ENCODE peak calls at places on chromosomes 4 and X, in five cellular contexts. E is fibroblast of lung, L is adipocyte, T is SK-N-SH, G is GM12878. F is an unnamed sample.
A peak's percentile ranks its signal among the peaks of the same experiment; 100 is the strongest.

GRCh38 chr4:48752726-48753125 is 27.4 kb downstream of the FRYL start:
- DNase-seq in E (peak; percentile 18), T (no peak), G (no peak), L (no peak), F (no peak)

GRCh38 chr4:82801910-82802521 is 3.4 kb upstream of the SCD5 start:
- DNase-seq in T (peak; percentile 47), E (peak; percentile 59), L (peak; percentile 71), G (no peak), F (no peak)

GRCh38 chrX:119757646-119757978 is 776 bp upstream of the SOWAHD start:
- DNase-seq in L (no peak), E (no peak), G (no peak), T (no peak), F (no peak)

GRCh38 chr4:127188847-127189246 is 443.9 kb upstream of the INTU start:
- DNase-seq in G (no peak), L (no peak), E (peak; percentile 56), T (no peak), F (no peak)

GRCh38 chrX:149643496-149643895 is 11.9 kb upstream of the TMEM185A start:
- DNase-seq in G (no peak), T (no peak), E (no peak), L (no peak), F (no peak)

GRCh38 chrX:134971926-134972325 is 18.9 kb upstream of the SMIM10 start:
- DNase-seq in E (no peak), G (no peak), T (no peak), L (no peak), F (no peak)

GRCh38 chrX:8868070-8868795 is 67.0 kb upstream of the FAM9A start:
- DNase-seq in E (peak; percentile 89), T (no peak), G (no peak), L (no peak), F (no peak)

GRCh38 chr4:69881173-69881773 is 21.3 kb upstream of the SULT1E1 start:
- DNase-seq in G (no peak), E (peak; percentile 77), T (peak; percentile 10), L (peak; percentile 81), F (no peak)

GRCh38 chrX:118726887-118727685 is at the start of gene IL13RA1:
- DNase-seq in G (no peak), T (peak; percentile 84), L (peak; percentile 90), E (peak; percentile 76), F (peak; percentile 80)

GRCh38 chrX:63503541-63503940 is 152.4 kb upstream of the SPIN4 start:
- DNase-seq in L (peak; percentile 43), T (no peak), G (no peak), E (no peak), F (peak; percentile 70)

GRCh38 chrX:54064564-54064963 is 20.3 kb upstream of the PHF8 start:
- DNase-seq in E (no peak), T (no peak), G (no peak), L (no peak), F (no peak)

GRCh38 chr4:90824266-90825167 is 697.3 kb downstream of the CCSER1 start:
- DNase-seq in L (no peak), T (no peak), E (no peak), G (no peak), F (no peak)
- H3K9ac ChIP-seq in L (no peak overlapping the region), T (no peak overlapping the region), E (no peak overlapping the region), G (no peak overlapping the region), F (no peak overlapping the region)

GRCh38 chr4:39700500-39700899 is 2.6 kb downstream of the UBE2K start:
- DNase-seq in T (no peak), G (no peak), E (no peak), L (no peak), F (no peak)
- H3K9ac ChIP-seq in T (peak overlapping the region; percentile 94), G (peak overlapping the region; percentile 26), E (no peak overlapping the region), L (peak overlapping the region; percentile 100), F (no peak overlapping the region)

GRCh38 chr4:88285235-88285505 is 809 bp upstream of the PPM1K start:
- DNase-seq in L (no peak), G (no peak), T (no peak), E (no peak), F (no peak)
- H3K9ac ChIP-seq in L (peak overlapping the region; percentile 76), G (peak overlapping the region; percentile 52), T (no peak overlapping the region), E (no peak overlapping the region), F (no peak overlapping the region)

GRCh38 chr4:98996056-98996941 is 778 bp downstream of the METAP1 start:
- DNase-seq in G (no peak), L (peak; percentile 54), T (peak; percentile 35), E (peak; percentile 44), F (no peak)
- H3K9ac ChIP-seq in G (peak overlapping the region; percentile 87), L (peak overlapping the region; percentile 89), T (peak overlapping the region; percentile 89), E (peak overlapping the region; percentile 73), F (peak overlapping the region; percentile 90)

GRCh38 chr4:26075588-26075987 is 161.6 kb downstream of the SMIM20 start:
- DNase-seq in T (no peak), L (no peak), E (no peak), G (no peak), F (no peak)
- H3K9ac ChIP-seq in T (no peak overlapping the region), L (peak overlapping the region; percentile 35), E (no peak overlapping the region), G (no peak overlapping the region), F (no peak overlapping the region)

F was measured in NT2/D1.